ENCODE peak calls at places on chromosomes 1 and 21, in seven cellular contexts. U is progenitor cell of endocrine pancreas, S is colonic mucosa, Z is GM04504, C is GM12892, F is cardiac muscle cell, V is GM23338. J is an unnamed sample.
A peak's percentile ranks its signal among the peaks of the same experiment; 100 is the strongest.

GRCh38 chr1:61640531-61641125 is 84.3 kb downstream of the TM2D1 start:
- DNase-seq in C (no peak), U (no peak), F (no peak), Z (no peak), V (no peak), S (no peak), J (no peak)

GRCh38 chr1:46615735-46616134 is 876 bp downstream of the MOB3C start:
- DNase-seq in U (no peak), C (no peak), F (no peak), V (no peak), Z (no peak), S (no peak), J (no peak)

GRCh38 chr21:41419921-41420862 is 5.8 kb upstream of the MX1 start:
- DNase-seq in C (peak; percentile 45), Z (peak; percentile 76), S (peak; percentile 92), U (peak; percentile 30), V (peak; percentile 87), F (peak; percentile 44), J (peak; percentile 68)

GRCh38 chr1:177858222-177858894 is 111.5 kb downstream of the SEC16B start:
- DNase-seq in C (no peak), Z (peak; percentile 48), U (no peak), F (no peak), S (no peak), V (no peak), J (no peak)

GRCh38 chr1:47224676-47225399 is 7.2 kb downstream of the TAL1 start:
- DNase-seq in U (no peak), C (no peak), F (no peak), S (no peak), V (peak; percentile 39), Z (no peak), J (no peak)

GRCh38 chr1:194294006-194294405 is 1107.6 kb upstream of the B3GALT2 start:
- DNase-seq in U (no peak), S (no peak), C (no peak), Z (no peak), V (no peak), F (no peak), J (no peak)

GRCh38 chr1:162381941-162382750 is 618 bp downstream of the C1orf226 start:
- DNase-seq in V (no peak), S (no peak), F (no peak), U (no peak), Z (no peak), C (no peak), J (no peak)

GRCh38 chr1:201013031-201013485 is 10.5 kb downstream of the KIF21B start:
- DNase-seq in Z (no peak), F (no peak), V (no peak), C (no peak), S (peak; percentile 55), U (no peak), J (no peak)

GRCh38 chr1:117164209-117164608 is 42.7 kb upstream of the TRIM45 start:
- DNase-seq in F (no peak), S (no peak), U (no peak), Z (no peak), V (no peak), C (no peak), J (no peak)

GRCh38 chr1:94734963-94735899 is 84.9 kb upstream of the SLC44A3 start:
- DNase-seq in V (peak; percentile 46), S (peak; percentile 61), C (no peak), U (no peak), Z (no peak), F (no peak), J (peak; percentile 76)

GRCh38 chr1:206864939-206865671 is at the start of gene IL20:
- DNase-seq in V (peak; percentile 91), S (peak; percentile 83), F (peak; percentile 71), C (no peak), U (peak; percentile 54), Z (peak; percentile 71), J (peak; percentile 44)

GRCh38 chr1:56506951-56507437 is 72.4 kb downstream of the PLPP3 start:
- DNase-seq in Z (no peak), U (no peak), C (no peak), V (no peak), F (no peak), S (no peak), J (no peak)

GRCh38 chr1:180524915-180525695 is 22.7 kb upstream of the ACBD6 start:
- DNase-seq in S (no peak), U (no peak), Z (no peak), F (no peak), C (no peak), V (no peak), J (no peak)

GRCh38 chr1:25253911-25254310 is 6.7 kb upstream of the RSRP1 start:
- DNase-seq in C (no peak), U (no peak), F (no peak), V (peak; percentile 48), Z (peak; percentile 73), S (no peak), J (no peak)